ENCODE peak calls at places on chromosomes 11 and 22, in eight cellular contexts. B is adipocyte; Q is cardiac fibroblast; D is sciatic nerve; E is activated naive CD4-positive, alpha-beta T cell; X is T-helper 2 cell; U is astrocyte of the cerebellum; R is H1. C is an unnamed sample.
A peak's percentile ranks its signal among the peaks of the same experiment; 100 is the strongest.

GRCh38 chr22:29780781-29781676 is 13.9 kb downstream of the UQCR10 start:
- DNase-seq in Q (peak; percentile 75), R (no peak), U (peak; percentile 85), D (no peak), X (no peak), E (no peak), B (peak; percentile 71), C (no peak)

GRCh38 chr22:46512683-46513082 is 24.7 kb downstream of the CELSR1 start:
- DNase-seq in Q (no peak), X (no peak), U (no peak), D (no peak), B (no peak), R (no peak), E (no peak), C (peak; percentile 12)

GRCh38 chr11:9005087-9005486 is 1.3 kb upstream of the NRIP3 start:
- DNase-seq in R (no peak), D (no peak), Q (no peak), B (no peak), X (no peak), E (no peak), U (no peak), C (no peak)

GRCh38 chr11:22192289-22192641 is 620 bp upstream of the ANO5 start:
- DNase-seq in U (no peak), R (peak; percentile 27), D (peak; percentile 41), E (no peak), Q (no peak), B (no peak), X (no peak), C (peak; percentile 62)

GRCh38 chr11:116813781-116814471 is 9.2 kb downstream of the APOA4 start:
- DNase-seq in U (no peak), B (no peak), R (no peak), Q (no peak), X (no peak), D (no peak), E (no peak), C (no peak)

GRCh38 chr11:26144309-26144690 is 187.6 kb upstream of the ANO3 start:
- DNase-seq in E (no peak), X (no peak), D (no peak), Q (no peak), R (no peak), U (no peak), B (no peak), C (no peak)

GRCh38 chr22:36921309-36922096 is 8.1 kb downstream of the CSF2RB start:
- DNase-seq in B (no peak), Q (no peak), U (no peak), X (no peak), D (no peak), E (no peak), R (no peak), C (no peak)

GRCh38 chr22:43385770-43386641 is 25.8 kb upstream of the MPPED1 start:
- DNase-seq in X (peak; percentile 78), E (peak; percentile 29), Q (peak; percentile 82), R (peak; percentile 53), U (peak; percentile 47), B (peak; percentile 90), D (peak; percentile 88), C (peak; percentile 89)

GRCh38 chr11:130886704-130887103 is 29.6 kb downstream of the SNX19 start:
- DNase-seq in Q (no peak), D (no peak), X (no peak), R (no peak), E (no peak), U (no peak), B (no peak), C (no peak)

GRCh38 chr22:35299217-35299716 is 427 bp upstream of the TOM1 start:
- DNase-seq in X (peak; percentile 63), U (no peak), Q (peak; percentile 16), B (peak; percentile 59), D (no peak), E (no peak), R (no peak), C (no peak)

GRCh38 chr22:27133951-27134664 is 476.7 kb downstream of the MIAT start:
- DNase-seq in B (peak; percentile 79), X (peak; percentile 20), D (no peak), R (no peak), Q (peak; percentile 83), E (no peak), U (peak; percentile 67), C (no peak)

GRCh38 chr11:9982796-9983579 is 311.0 kb downstream of the SBF2 start:
- DNase-seq in U (peak; percentile 19), D (no peak), E (no peak), R (peak; percentile 75), Q (peak; percentile 43), B (peak; percentile 34), X (no peak), C (no peak)

GRCh38 chr11:126816655-126817054 is 183.9 kb downstream of the KIRREL3 start:
- DNase-seq in E (no peak), D (no peak), U (peak; percentile 49), B (no peak), X (peak; percentile 20), Q (no peak), R (no peak), C (no peak)

GRCh38 chr11:3203221-3204043 is 15.2 kb downstream of the MRGPRG start:
- DNase-seq in U (no peak), R (peak; percentile 29), E (no peak), Q (peak; percentile 13), B (peak; percentile 3), X (no peak), D (no peak), C (peak; percentile 81)

GRCh38 chr11:46865340-46865739 is 19.3 kb upstream of the CKAP5 start:
- DNase-seq in E (no peak), U (no peak), Q (peak; percentile 75), R (no peak), B (peak; percentile 67), X (no peak), D (no peak), C (no peak)

GRCh38 chr11:2540521-2541320 is 95.9 kb downstream of the KCNQ1 start:
- DNase-seq in R (no peak), X (no peak), D (peak; percentile 45), E (no peak), B (no peak), Q (no peak), U (no peak), C (no peak)

GRCh38 chr11:13668957-13669521 is 571 bp downstream of the FAR1 start:
- DNase-seq in X (peak; percentile 72), U (no peak), B (peak; percentile 66), E (peak; percentile 30), D (peak; percentile 77), Q (peak; percentile 21), R (no peak), C (no peak)

GRCh38 chr11:125162743-125163142 is 1.8 kb upstream of the PKNOX2 start:
- DNase-seq in Q (no peak), X (no peak), D (no peak), R (no peak), U (no peak), B (no peak), E (no peak), C (peak; percentile 51)

GRCh38 chr11:111107501-111107900 is 138.0 kb upstream of the POU2AF2 start:
- DNase-seq in D (no peak), X (no peak), R (no peak), B (no peak), U (no peak), Q (no peak), E (no peak), C (no peak)

GRCh38 chr22:42334875-42335512 is 64.5 kb upstream of the TCF20 start:
- DNase-seq in U (no peak), X (no peak), Q (no peak), R (no peak), B (no peak), E (no peak), D (no peak), C (no peak)

GRCh38 chr22:49108636-49109315 is 718.9 kb downstream of the BRD1 start:
- DNase-seq in E (no peak), B (no peak), U (no peak), R (no peak), Q (no peak), D (no peak), X (no peak), C (no peak)

GRCh38 chr11:46369458-46370152 is 11.9 kb upstream of the MDK start:
- DNase-seq in B (peak; percentile 87), R (no peak), U (peak; percentile 49), D (no peak), X (peak; percentile 66), E (no peak), Q (peak; percentile 83), C (peak; percentile 88)

GRCh38 chr11:74185695-74186094 is 14.6 kb downstream of the PPME1 start:
- DNase-seq in Q (no peak), R (no peak), D (no peak), E (no peak), B (peak; percentile 12), X (no peak), U (no peak), C (no peak)

GRCh38 chr22:32389685-32390084 is 22.4 kb downstream of the RTCB start:
- DNase-seq in Q (peak; percentile 18), E (no peak), B (peak; percentile 26), X (peak; percentile 41), U (no peak), D (no peak), R (no peak), C (peak; percentile 38)

GRCh38 chr11:68010058-68011041 is at the start of gene ALDH3B1:
- DNase-seq in X (no peak), D (peak; percentile 94), E (no peak), B (peak; percentile 97), Q (peak; percentile 95), U (no peak), R (no peak), C (peak; percentile 75)

GRCh38 chr11:1573847-1574255 is 1.8 kb upstream of the DUSP8 start:
- DNase-seq in R (no peak), Q (no peak), U (no peak), B (peak; percentile 15), E (no peak), X (no peak), D (peak; percentile 63), C (no peak)

GRCh38 chr22:40813912-40814315 is 5.2 kb downstream of the SLC25A17 start:
- DNase-seq in R (no peak), E (no peak), D (no peak), X (no peak), B (no peak), Q (no peak), U (no peak), C (no peak)

GRCh38 chr11:121347805-121348204 is 55.2 kb downstream of the SC5D start:
- DNase-seq in Q (no peak), B (no peak), E (no peak), R (no peak), D (no peak), U (no peak), X (no peak), C (no peak)

GRCh38 chr11:6694229-6694535 is 11.0 kb upstream of the MRPL17 start:
- DNase-seq in B (no peak), U (no peak), E (no peak), R (no peak), Q (no peak), D (no peak), X (no peak), C (no peak)

GRCh38 chr11:8757533-8757932 is 74.9 kb downstream of the RPL27A start:
- DNase-seq in B (no peak), D (no peak), R (no peak), X (no peak), Q (no peak), E (no peak), U (no peak), C (no peak)

GRCh38 chr11:68959465-68960298 is 21.1 kb downstream of the MRGPRD start:
- DNase-seq in U (no peak), Q (no peak), D (no peak), E (no peak), B (no peak), X (no peak), R (no peak), C (no peak)